ENCODE peak calls at places on chromosomes 11 and 22, in eight cellular contexts. B is lung, A is lower leg skin, J is prostate gland, N is osteocyte, D is cardiac fibroblast, Y is AG04450, T is fibroblast of the aortic adventitia. Q is an unnamed sample.

GRCh38 chr22:38924197-38924952 is 33.0 kb upstream of the APOBEC3A start:
- DNase-seq in B (peak), A (peak), J (peak), N (peak), D (peak), Y (peak), T (peak), Q (peak)

GRCh38 chr22:29458551-29458950 is 20.2 kb downstream of the RFPL1 start:
- DNase-seq in B (no peak), A (no peak), J (no peak), N (no peak), D (no peak), Y (no peak), T (no peak), Q (no peak)

GRCh38 chr11:2576536-2576935 is 123.3 kb downstream of the KCNQ1OT1 start:
- DNase-seq in B (no peak), A (no peak), J (no peak), N (no peak), D (no peak), Y (no peak), T (no peak), Q (no peak)

GRCh38 chr11:77072851-77073327 is 6.1 kb downstream of the CAPN5 start:
- DNase-seq in B (no peak), A (no peak), J (no peak), N (no peak), D (no peak), Y (no peak), T (no peak), Q (no peak)

GRCh38 chr22:20953342-20953608 is 13.8 kb upstream of the AIFM3 start:
- DNase-seq in B (no peak), A (no peak), J (no peak), N (no peak), D (no peak), Y (no peak), T (no peak), Q (no peak)

GRCh38 chr11:125423247-125423849 is 72.7 kb downstream of the FEZ1 start:
- DNase-seq in B (no peak), A (no peak), J (no peak), N (no peak), D (no peak), Y (no peak), T (no peak), Q (no peak)

GRCh38 chr11:34792143-34792542 is 124.0 kb downstream of the APIP start:
- DNase-seq in B (no peak), A (no peak), J (no peak), N (no peak), D (no peak), Y (no peak), T (peak), Q (no peak)

GRCh38 chr11:91194551-91194950 is 971.7 kb upstream of the CHORDC1 start:
- DNase-seq in B (no peak), A (no peak), J (no peak), N (no peak), D (no peak), Y (no peak), T (no peak), Q (no peak)

GRCh38 chr22:46958191-46958590 is 195.7 kb downstream of the TBC1D22A start:
- DNase-seq in B (no peak), A (no peak), J (no peak), N (no peak), D (no peak), Y (no peak), T (no peak), Q (no peak)

GRCh38 chr11:848380-848931 is 5.8 kb downstream of the TSPAN4 start:
- DNase-seq in B (no peak), A (no peak), J (no peak), N (no peak), D (peak), Y (no peak), T (peak), Q (no peak)

GRCh38 chr11:18264035-18264434 is 2.0 kb upstream of the SAA1 start:
- DNase-seq in B (no peak), A (no peak), J (no peak), N (no peak), D (no peak), Y (no peak), T (no peak), Q (no peak)

GRCh38 chr22:22957090-22957489 is 69.5 kb downstream of the IGLL5 start:
- DNase-seq in B (peak), A (no peak), J (no peak), N (no peak), D (no peak), Y (no peak), T (no peak), Q (no peak)

GRCh38 chr22:29203456-29203855 is 2.2 kb upstream of the EMID1 start:
- DNase-seq in B (no peak), A (no peak), J (no peak), N (no peak), D (no peak), Y (no peak), T (no peak), Q (no peak)

GRCh38 chr11:36357831-36358230 is 61.7 kb downstream of the PRR5L start:
- DNase-seq in B (no peak), A (no peak), J (no peak), N (no peak), D (no peak), Y (no peak), T (no peak), Q (no peak)

GRCh38 chr22:30396871-30397655 is at the start of gene SEC14L2:
- DNase-seq in B (peak), A (peak), J (peak), N (no peak), D (peak), Y (no peak), T (peak), Q (no peak)

GRCh38 chr11:125091247-125091876 is 20.1 kb downstream of the TMEM218 start:
- DNase-seq in B (no peak), A (no peak), J (no peak), N (peak), D (peak), Y (peak), T (peak), Q (peak)

GRCh38 chr22:38494498-38494897 is 11.6 kb downstream of the DDX17 start:
- DNase-seq in B (no peak), A (no peak), J (no peak), N (no peak), D (peak), Y (no peak), T (peak), Q (no peak)

GRCh38 chr11:1949302-1949701 is 2.2 kb downstream of the MRPL23 start:
- DNase-seq in B (no peak), A (no peak), J (no peak), N (no peak), D (no peak), Y (no peak), T (no peak), Q (no peak)

GRCh38 chr11:107830915-107831540 is 27.6 kb downstream of the SLC35F2 start:
- DNase-seq in B (no peak), A (no peak), J (peak), N (no peak), D (no peak), Y (no peak), T (no peak), Q (no peak)

GRCh38 chr22:46788426-46789168 is 26.1 kb downstream of the TBC1D22A start:
- DNase-seq in B (no peak), A (no peak), J (peak), N (no peak), D (no peak), Y (no peak), T (no peak), Q (no peak)

GRCh38 chr11:117934526-117935307 is 5.5 kb upstream of the TMPRSS13 start:
- DNase-seq in B (no peak), A (no peak), J (no peak), N (no peak), D (no peak), Y (no peak), T (no peak), Q (no peak)

GRCh38 chr11:10784229-10785145 is 24.2 kb downstream of the EIF4G2 start:
- DNase-seq in B (no peak), A (no peak), J (no peak), N (no peak), D (peak), Y (no peak), T (peak), Q (no peak)

GRCh38 chr11:47552086-47552580 is 799 bp downstream of the CELF1 start:
- DNase-seq in B (no peak), A (no peak), J (no peak), N (no peak), D (peak), Y (no peak), T (peak), Q (no peak)

GRCh38 chr11:133995066-133995465 is 38.3 kb upstream of the IGSF9B start:
- DNase-seq in B (no peak), A (no peak), J (no peak), N (no peak), D (no peak), Y (no peak), T (no peak), Q (no peak)

GRCh38 chr22:32318361-32318760 is 39.3 kb upstream of the RFPL3 start:
- DNase-seq in B (no peak), A (no peak), J (no peak), N (no peak), D (no peak), Y (no peak), T (no peak), Q (no peak)

GRCh38 chr11:86261328-86261727 is 16.8 kb downstream of the EED start:
- DNase-seq in B (no peak), A (no peak), J (no peak), N (no peak), D (no peak), Y (no peak), T (no peak), Q (no peak)

GRCh38 chr22:20141186-20142077 is 9.4 kb downstream of the CCDC188 start:
- DNase-seq in B (no peak), A (no peak), J (no peak), N (no peak), D (peak), Y (peak), T (peak), Q (peak)

GRCh38 chr22:29443452-29443851 is 5.1 kb downstream of the RFPL1 start:
- DNase-seq in B (no peak), A (no peak), J (no peak), N (no peak), D (peak), Y (no peak), T (peak), Q (no peak)

GRCh38 chr11:97269527-97269926 is 879.7 kb downstream of the JRKL start:
- DNase-seq in B (no peak), A (no peak), J (no peak), N (no peak), D (peak), Y (no peak), T (no peak), Q (no peak)

GRCh38 chr11:114956565-114956964 is 278.2 kb downstream of the NXPE2 start:
- DNase-seq in B (no peak), A (no peak), J (no peak), N (no peak), D (no peak), Y (no peak), T (no peak), Q (no peak)

DNA sequence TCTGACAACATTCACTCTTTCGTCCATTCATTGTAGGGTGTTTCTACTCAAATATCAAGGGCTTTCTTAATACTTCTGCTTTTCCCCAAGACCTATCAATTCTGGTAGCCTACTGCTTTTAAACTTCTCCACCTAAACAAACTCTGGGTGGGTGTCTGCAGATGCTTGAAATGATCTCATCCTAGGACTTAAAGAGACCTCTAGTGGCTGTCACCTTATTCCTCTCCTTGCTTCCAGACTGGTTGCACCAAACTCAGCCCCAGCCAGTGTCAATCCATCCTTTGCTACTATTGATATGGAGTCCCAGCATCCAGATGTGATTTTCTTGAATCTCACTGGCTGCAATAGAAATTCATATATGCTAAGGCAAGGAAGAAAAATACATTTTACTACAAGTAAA is 274.7 kb downstream of the NXPE2 start:
- DNase-seq in B (no peak), A (no peak), J (no peak), N (no peak), D (no peak), Y (no peak), T (no peak), Q (no peak)
- TF ChIP-seq CTCF in B (no peak), A (no peak), J (no peak), N (no peak), D (no peak), Y (no peak), T (no peak), Q (no peak)

GRCh38 chr11:67731583-67731982 is 57.2 kb upstream of the ALDH3B2 start:
- DNase-seq in B (no peak), A (no peak), J (no peak), N (no peak), D (no peak), Y (no peak), T (no peak), Q (no peak)

GRCh38 chr11:67732045-67732787 is 57.8 kb upstream of the ALDH3B2 start:
- DNase-seq in B (no peak), A (no peak), J (no peak), N (no peak), D (no peak), Y (no peak), T (no peak), Q (no peak)
- TF ChIP-seq CTCF in B (no peak), A (no peak), J (no peak), N (no peak), D (no peak), Y (peak), T (peak), Q (no peak)

DNA sequence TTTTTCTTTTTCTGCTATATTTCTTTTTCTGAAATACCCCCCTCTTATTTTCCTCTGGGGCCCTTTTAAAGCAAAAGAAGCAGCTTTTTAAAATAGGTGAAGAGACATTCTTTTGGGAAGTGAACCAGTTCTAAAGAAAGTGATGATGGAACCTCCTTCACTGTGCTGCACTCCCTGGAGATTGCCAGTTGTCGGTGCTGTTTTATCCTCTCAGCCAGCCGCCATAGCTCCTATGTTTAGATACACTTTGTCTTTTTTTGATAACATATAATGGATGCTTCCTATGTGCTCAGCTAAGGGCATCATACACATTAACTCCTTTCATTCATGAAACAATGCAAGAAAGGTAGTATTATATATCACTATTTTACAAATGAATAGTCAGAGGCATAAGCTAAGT is 14.0 kb downstream of the CFAP300 start:
- DNase-seq in B (no peak), A (no peak), J (no peak), N (no peak), D (peak), Y (no peak), T (peak), Q (no peak)
- TF ChIP-seq CTCF in B (no peak), A (no peak), J (peak), N (peak), D (peak), Y (peak), T (peak), Q (peak)

GRCh38 chr22:41516462-41516861 is 27.8 kb downstream of the POLR3H start:
- DNase-seq in B (no peak), A (no peak), J (no peak), N (no peak), D (no peak), Y (no peak), T (no peak), Q (no peak)

GRCh38 chr22:41521166-41521565 is 23.1 kb downstream of the POLR3H start:
- DNase-seq in B (no peak), A (no peak), J (no peak), N (no peak), D (no peak), Y (no peak), T (no peak), Q (no peak)

GRCh38 chr22:41513391-41513790 is 30.9 kb downstream of the POLR3H start:
- DNase-seq in B (no peak), A (no peak), J (no peak), N (no peak), D (no peak), Y (no peak), T (no peak), Q (no peak)

GRCh38 chr22:41517172-41518047 is 26.9 kb downstream of the POLR3H start:
- DNase-seq in B (peak), A (peak), J (peak), N (peak), D (peak), Y (no peak), T (peak), Q (no peak)

GRCh38 chr22:41518048-41518347 is 26.3 kb downstream of the POLR3H start:
- DNase-seq in B (no peak), A (no peak), J (no peak), N (no peak), D (no peak), Y (no peak), T (no peak), Q (no peak)
- TF ChIP-seq CTCF in B (no peak), A (no peak), J (no peak), N (no peak), D (no peak), Y (no peak), T (no peak), Q (no peak)

GRCh38 chr11:72045849-72046248 is 34.5 kb downstream of the NUMA1 start:
- DNase-seq in B (no peak), A (no peak), J (no peak), N (no peak), D (peak), Y (no peak), T (no peak), Q (no peak)
- TF ChIP-seq CTCF in B (no peak), A (no peak), J (no peak), N (no peak), D (no peak), Y (no peak), T (no peak), Q (no peak)

DNA sequence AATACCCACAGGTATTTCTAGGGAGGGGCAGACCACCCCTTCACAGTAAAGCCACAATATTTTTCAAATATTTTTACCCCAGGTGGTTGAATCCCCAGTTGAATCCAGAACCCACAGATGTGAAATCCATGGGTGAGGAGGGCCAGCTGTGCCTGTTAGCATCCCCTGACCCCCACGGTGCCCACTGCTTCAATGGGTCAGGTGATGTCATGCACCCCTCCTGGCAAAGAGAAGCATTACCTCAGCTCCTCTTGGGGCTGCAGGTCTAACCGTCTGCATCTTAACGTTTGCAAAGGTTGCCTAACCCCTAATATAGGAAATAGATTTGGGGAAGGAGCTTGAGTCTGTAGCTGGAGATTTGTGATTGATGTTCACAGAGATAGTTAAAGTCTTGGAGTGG is 24.7 kb upstream of the IL17RA start:
- DNase-seq in B (no peak), A (no peak), J (no peak), N (no peak), D (no peak), Y (no peak), T (no peak), Q (no peak)
- TF ChIP-seq CTCF in B (no peak), A (no peak), J (no peak), N (no peak), D (no peak), Y (no peak), T (no peak), Q (no peak)

GRCh38 chr11:44306469-44307244 is 3.3 kb downstream of the ALX4 start:
- DNase-seq in B (no peak), A (no peak), J (no peak), N (no peak), D (no peak), Y (no peak), T (no peak), Q (no peak)

GRCh38 chr11:44304091-44305084 is 5.6 kb downstream of the ALX4 start:
- DNase-seq in B (no peak), A (no peak), J (no peak), N (no peak), D (no peak), Y (no peak), T (no peak), Q (no peak)

GRCh38 chr11:44303401-44303938 is 6.5 kb downstream of the ALX4 start:
- DNase-seq in B (no peak), A (no peak), J (no peak), N (no peak), D (no peak), Y (no peak), T (no peak), Q (no peak)

GRCh38 chr11:44305643-44306468 is 4.1 kb downstream of the ALX4 start:
- DNase-seq in B (peak), A (no peak), J (no peak), N (no peak), D (no peak), Y (no peak), T (no peak), Q (no peak)

DNA sequence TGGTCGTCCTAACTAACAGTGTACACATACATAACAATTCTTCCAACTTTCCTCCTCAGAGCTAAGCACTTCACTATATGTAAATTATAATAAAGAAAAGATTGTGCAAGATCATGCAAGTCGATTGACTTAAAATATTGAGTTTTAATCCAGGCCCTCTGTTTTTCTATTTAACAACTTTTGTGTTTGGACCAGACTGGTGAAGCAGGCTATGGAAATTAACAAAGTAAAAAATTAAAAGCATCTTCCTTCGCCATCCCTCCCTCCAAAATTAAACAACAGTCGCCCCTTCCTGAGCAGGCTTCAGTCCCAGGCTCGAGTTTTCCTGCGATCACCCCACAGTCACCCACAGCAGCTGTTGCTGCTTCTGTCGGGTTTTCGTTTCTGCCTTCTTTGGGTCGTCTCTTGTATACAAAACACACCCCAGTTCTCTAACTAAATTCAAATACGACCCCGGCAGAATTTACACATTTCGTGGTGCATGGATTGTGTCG is 4.7 kb downstream of the ALX4 start:
- DNase-seq in B (no peak), A (no peak), J (no peak), N (no peak), D (no peak), Y (no peak), T (no peak), Q (no peak)
- TF ChIP-seq CTCF in B (no peak), A (no peak), J (no peak), N (no peak), D (no peak), Y (no peak), T (no peak), Q (no peak)

GRCh38 chr11:66282468-66283455 is 4.8 kb downstream of the CNIH2 start:
- DNase-seq in B (peak), A (peak), J (peak), N (peak), D (peak), Y (peak), T (peak), Q (peak)
- TF ChIP-seq CTCF in B (peak), A (peak), J (peak), N (peak), D (peak), Y (peak), T (peak), Q (peak)

GRCh38 chr11:130002846-130003716 is 446 bp upstream of the PRDM10 start:
- DNase-seq in B (peak), A (peak), J (peak), N (peak), D (peak), Y (peak), T (peak), Q (peak)

GRCh38 chr11:130001491-130002351 is 914 bp downstream of the PRDM10 start:
- DNase-seq in B (peak), A (no peak), J (peak), N (no peak), D (peak), Y (no peak), T (peak), Q (no peak)

GRCh38 chr11:130000552-130001176 is 2.0 kb downstream of the PRDM10 start:
- DNase-seq in B (no peak), A (no peak), J (no peak), N (no peak), D (no peak), Y (no peak), T (no peak), Q (no peak)

GRCh38 chr11:130003717-130004001 is 1.0 kb upstream of the PRDM10 start:
- DNase-seq in B (no peak), A (no peak), J (no peak), N (no peak), D (no peak), Y (no peak), T (no peak), Q (no peak)

GRCh38 chr11:130002352-130002845 is at the start of gene PRDM10:
- DNase-seq in B (peak), A (peak), J (peak), N (peak), D (peak), Y (peak), T (peak), Q (peak)
- TF ChIP-seq CTCF in B (no peak), A (no peak), J (peak), N (no peak), D (no peak), Y (no peak), T (peak), Q (no peak)

Q was measured in AG09319.